ENCODE peak calls at places on chromosome 17, in ten cellular contexts. One of them, this sample, is unnamed.

GRCh38 chr17:13030459-13031305 is 12.9 kb upstream of the ELAC2 start:
- DNase-seq in fibroblast of lung: peak
- DNase-seq in effector memory CD4-positive, alpha-beta T cell: no peak
- DNase-seq in neuronal stem cell: peak
- DNase-seq in ascending aorta: no peak
- DNase-seq in mammary epithelial cell: peak
- DNase-seq in AG10803: peak
- DNase-seq in SK-N-SH: peak
- DNase-seq in left ventricle myocardium inferior: no peak
- DNase-seq in CD8-positive, alpha-beta memory T cell: peak
- DNase-seq in this sample: peak

GRCh38 chr17:6455321-6455705 is 11.1 kb downstream of the PIMREG start:
- DNase-seq in mammary epithelial cell: no peak
- DNase-seq in left ventricle myocardium inferior: no peak
- DNase-seq in CD8-positive, alpha-beta memory T cell: peak
- DNase-seq in ascending aorta: no peak
- DNase-seq in neuronal stem cell: no peak
- DNase-seq in AG10803: no peak
- DNase-seq in fibroblast of lung: peak
- DNase-seq in SK-N-SH: peak
- DNase-seq in effector memory CD4-positive, alpha-beta T cell: no peak
- DNase-seq in this sample: peak

GRCh38 chr17:68634345-68634876 is 33.2 kb upstream of the FAM20A start:
- DNase-seq in SK-N-SH: no peak
- DNase-seq in effector memory CD4-positive, alpha-beta T cell: no peak
- DNase-seq in ascending aorta: no peak
- DNase-seq in mammary epithelial cell: no peak
- DNase-seq in neuronal stem cell: no peak
- DNase-seq in fibroblast of lung: no peak
- DNase-seq in AG10803: no peak
- DNase-seq in left ventricle myocardium inferior: no peak
- DNase-seq in CD8-positive, alpha-beta memory T cell: no peak
- DNase-seq in this sample: no peak

GRCh38 chr17:4436846-4437245 is 3.1 kb downstream of the SPNS3 start:
- DNase-seq in left ventricle myocardium inferior: no peak
- DNase-seq in AG10803: no peak
- DNase-seq in ascending aorta: no peak
- DNase-seq in CD8-positive, alpha-beta memory T cell: no peak
- DNase-seq in mammary epithelial cell: no peak
- DNase-seq in neuronal stem cell: no peak
- DNase-seq in effector memory CD4-positive, alpha-beta T cell: no peak
- DNase-seq in SK-N-SH: no peak
- DNase-seq in fibroblast of lung: no peak
- DNase-seq in this sample: no peak

GRCh38 chr17:7929158-7930029 is at the start of gene KCNAB3:
- DNase-seq in effector memory CD4-positive, alpha-beta T cell: no peak
- DNase-seq in ascending aorta: no peak
- DNase-seq in fibroblast of lung: peak
- DNase-seq in mammary epithelial cell: peak
- DNase-seq in CD8-positive, alpha-beta memory T cell: peak
- DNase-seq in neuronal stem cell: peak
- DNase-seq in AG10803: peak
- DNase-seq in SK-N-SH: peak
- DNase-seq in left ventricle myocardium inferior: peak
- DNase-seq in this sample: peak

GRCh38 chr17:49496183-49496865 is 1.2 kb downstream of the NGFR start:
- DNase-seq in effector memory CD4-positive, alpha-beta T cell: peak
- DNase-seq in CD8-positive, alpha-beta memory T cell: peak
- DNase-seq in ascending aorta: no peak
- DNase-seq in fibroblast of lung: peak
- DNase-seq in left ventricle myocardium inferior: peak
- DNase-seq in neuronal stem cell: peak
- DNase-seq in SK-N-SH: peak
- DNase-seq in mammary epithelial cell: peak
- DNase-seq in AG10803: peak
- DNase-seq in this sample: peak

GRCh38 chr17:65703891-65704290 is 142.4 kb upstream of the AXIN2 start:
- DNase-seq in fibroblast of lung: no peak
- DNase-seq in neuronal stem cell: no peak
- DNase-seq in left ventricle myocardium inferior: no peak
- DNase-seq in mammary epithelial cell: no peak
- DNase-seq in AG10803: no peak
- DNase-seq in ascending aorta: no peak
- DNase-seq in CD8-positive, alpha-beta memory T cell: no peak
- DNase-seq in SK-N-SH: no peak
- DNase-seq in effector memory CD4-positive, alpha-beta T cell: no peak
- DNase-seq in this sample: no peak

GRCh38 chr17:63277629-63278028 is 168.5 kb downstream of the CYB561 start:
- DNase-seq in fibroblast of lung: peak
- DNase-seq in AG10803: no peak
- DNase-seq in SK-N-SH: no peak
- DNase-seq in ascending aorta: no peak
- DNase-seq in effector memory CD4-positive, alpha-beta T cell: no peak
- DNase-seq in CD8-positive, alpha-beta memory T cell: no peak
- DNase-seq in left ventricle myocardium inferior: no peak
- DNase-seq in neuronal stem cell: no peak
- DNase-seq in mammary epithelial cell: no peak
- DNase-seq in this sample: no peak

GRCh38 chr17:76869878-76870714 is 1.9 kb downstream of the MGAT5B start:
- DNase-seq in AG10803: no peak
- DNase-seq in fibroblast of lung: peak
- DNase-seq in neuronal stem cell: no peak
- DNase-seq in mammary epithelial cell: no peak
- DNase-seq in effector memory CD4-positive, alpha-beta T cell: no peak
- DNase-seq in SK-N-SH: no peak
- DNase-seq in CD8-positive, alpha-beta memory T cell: no peak
- DNase-seq in left ventricle myocardium inferior: no peak
- DNase-seq in ascending aorta: no peak
- DNase-seq in this sample: no peak

GRCh38 chr17:33981713-33982601 is 273.1 kb upstream of the CCL2 start:
- DNase-seq in left ventricle myocardium inferior: no peak
- DNase-seq in AG10803: no peak
- DNase-seq in neuronal stem cell: no peak
- DNase-seq in effector memory CD4-positive, alpha-beta T cell: no peak
- DNase-seq in ascending aorta: no peak
- DNase-seq in CD8-positive, alpha-beta memory T cell: no peak
- DNase-seq in mammary epithelial cell: no peak
- DNase-seq in fibroblast of lung: no peak
- DNase-seq in SK-N-SH: no peak
- DNase-seq in this sample: no peak

GRCh38 chr17:44831270-44831770 is 1.2 kb upstream of the GJC1 start:
- DNase-seq in left ventricle myocardium inferior: no peak
- DNase-seq in ascending aorta: no peak
- DNase-seq in fibroblast of lung: no peak
- DNase-seq in SK-N-SH: no peak
- DNase-seq in CD8-positive, alpha-beta memory T cell: no peak
- DNase-seq in mammary epithelial cell: no peak
- DNase-seq in neuronal stem cell: no peak
- DNase-seq in AG10803: no peak
- DNase-seq in effector memory CD4-positive, alpha-beta T cell: no peak
- DNase-seq in this sample: no peak

GRCh38 chr17:57696050-57696449 is 49.0 kb downstream of the CCDC182 start:
- DNase-seq in AG10803: no peak
- DNase-seq in ascending aorta: no peak
- DNase-seq in mammary epithelial cell: no peak
- DNase-seq in effector memory CD4-positive, alpha-beta T cell: no peak
- DNase-seq in CD8-positive, alpha-beta memory T cell: no peak
- DNase-seq in fibroblast of lung: no peak
- DNase-seq in left ventricle myocardium inferior: no peak
- DNase-seq in neuronal stem cell: no peak
- DNase-seq in SK-N-SH: no peak
- DNase-seq in this sample: no peak

GRCh38 chr17:39714234-39714633 is 14.4 kb downstream of the ERBB2 start:
- DNase-seq in neuronal stem cell: no peak
- DNase-seq in mammary epithelial cell: no peak
- DNase-seq in effector memory CD4-positive, alpha-beta T cell: no peak
- DNase-seq in CD8-positive, alpha-beta memory T cell: no peak
- DNase-seq in AG10803: no peak
- DNase-seq in SK-N-SH: no peak
- DNase-seq in ascending aorta: no peak
- DNase-seq in fibroblast of lung: no peak
- DNase-seq in left ventricle myocardium inferior: no peak
- DNase-seq in this sample: no peak

GRCh38 chr17:39716879-39717536 is 13.3 kb downstream of the MIEN1 start:
- DNase-seq in ascending aorta: no peak
- DNase-seq in neuronal stem cell: no peak
- DNase-seq in CD8-positive, alpha-beta memory T cell: no peak
- DNase-seq in effector memory CD4-positive, alpha-beta T cell: no peak
- DNase-seq in fibroblast of lung: no peak
- DNase-seq in left ventricle myocardium inferior: no peak
- DNase-seq in SK-N-SH: no peak
- DNase-seq in mammary epithelial cell: peak
- DNase-seq in AG10803: no peak
- DNase-seq in this sample: no peak

GRCh38 chr17:39717660-39718059 is 12.7 kb downstream of the MIEN1 start:
- DNase-seq in fibroblast of lung: no peak
- DNase-seq in AG10803: no peak
- DNase-seq in neuronal stem cell: no peak
- DNase-seq in SK-N-SH: no peak
- DNase-seq in left ventricle myocardium inferior: no peak
- DNase-seq in mammary epithelial cell: no peak
- DNase-seq in effector memory CD4-positive, alpha-beta T cell: no peak
- DNase-seq in CD8-positive, alpha-beta memory T cell: no peak
- DNase-seq in ascending aorta: no peak
- DNase-seq in this sample: no peak

GRCh38 chr17:39715375-39716072 is 14.8 kb downstream of the MIEN1 start:
- DNase-seq in effector memory CD4-positive, alpha-beta T cell: no peak
- DNase-seq in mammary epithelial cell: no peak
- DNase-seq in left ventricle myocardium inferior: no peak
- DNase-seq in ascending aorta: no peak
- DNase-seq in AG10803: no peak
- DNase-seq in CD8-positive, alpha-beta memory T cell: no peak
- DNase-seq in fibroblast of lung: no peak
- DNase-seq in SK-N-SH: no peak
- DNase-seq in neuronal stem cell: no peak
- DNase-seq in this sample: no peak

DNA sequence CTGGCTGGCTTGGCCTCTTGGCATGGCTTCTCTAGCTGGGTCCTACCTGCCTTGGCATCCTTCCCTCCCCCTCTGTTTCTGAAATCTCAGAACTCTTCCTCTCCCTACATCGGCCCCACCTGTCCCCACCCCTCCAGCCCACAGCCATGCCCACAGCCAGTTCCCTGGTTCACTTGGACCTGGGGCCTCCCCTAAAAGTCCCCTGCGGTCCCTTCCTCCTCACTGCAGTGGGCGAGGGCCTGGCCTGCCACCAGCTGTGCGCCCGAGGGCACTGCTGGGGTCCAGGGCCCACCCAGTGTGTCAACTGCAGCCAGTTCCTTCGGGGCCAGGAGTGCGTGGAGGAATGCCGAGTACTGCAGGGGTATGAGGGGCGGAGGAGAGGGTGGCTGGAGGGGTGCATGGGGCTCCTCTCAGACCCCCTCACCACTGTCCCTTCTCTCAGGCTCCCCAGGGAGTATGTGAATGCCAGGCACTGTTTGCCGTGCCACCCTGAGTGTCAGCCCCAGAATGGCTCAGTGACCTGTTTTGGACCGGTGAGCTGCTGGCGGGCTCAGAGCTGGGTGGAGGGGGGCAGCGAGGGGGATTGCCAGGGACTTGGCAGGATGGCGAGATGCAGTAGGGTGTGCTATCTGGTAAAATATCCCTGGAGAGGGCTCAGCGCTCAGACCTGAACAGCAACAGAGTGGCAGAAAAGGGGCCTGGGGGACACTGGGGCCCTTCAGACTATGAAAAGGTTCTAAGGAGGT is 14.1 kb downstream of the MIEN1 start:
- DNase-seq in SK-N-SH: no peak
- DNase-seq in left ventricle myocardium inferior: peak
- DNase-seq in fibroblast of lung: no peak
- DNase-seq in ascending aorta: no peak
- DNase-seq in CD8-positive, alpha-beta memory T cell: no peak
- DNase-seq in AG10803: no peak
- DNase-seq in neuronal stem cell: no peak
- DNase-seq in mammary epithelial cell: no peak
- DNase-seq in effector memory CD4-positive, alpha-beta T cell: no peak
- DNase-seq in this sample: no peak
- H3K4me3 ChIP-seq in SK-N-SH: no peak
- H3K4me3 ChIP-seq in left ventricle myocardium inferior: peak
- H3K4me3 ChIP-seq in fibroblast of lung: no peak
- H3K4me3 ChIP-seq in ascending aorta: no peak
- H3K4me3 ChIP-seq in CD8-positive, alpha-beta memory T cell: no peak
- H3K4me3 ChIP-seq in AG10803: no peak
- H3K4me3 ChIP-seq in neuronal stem cell: no peak
- H3K4me3 ChIP-seq in mammary epithelial cell: no peak
- H3K4me3 ChIP-seq in effector memory CD4-positive, alpha-beta T cell: no peak
- H3K4me3 ChIP-seq in this sample: no peak

DNA sequence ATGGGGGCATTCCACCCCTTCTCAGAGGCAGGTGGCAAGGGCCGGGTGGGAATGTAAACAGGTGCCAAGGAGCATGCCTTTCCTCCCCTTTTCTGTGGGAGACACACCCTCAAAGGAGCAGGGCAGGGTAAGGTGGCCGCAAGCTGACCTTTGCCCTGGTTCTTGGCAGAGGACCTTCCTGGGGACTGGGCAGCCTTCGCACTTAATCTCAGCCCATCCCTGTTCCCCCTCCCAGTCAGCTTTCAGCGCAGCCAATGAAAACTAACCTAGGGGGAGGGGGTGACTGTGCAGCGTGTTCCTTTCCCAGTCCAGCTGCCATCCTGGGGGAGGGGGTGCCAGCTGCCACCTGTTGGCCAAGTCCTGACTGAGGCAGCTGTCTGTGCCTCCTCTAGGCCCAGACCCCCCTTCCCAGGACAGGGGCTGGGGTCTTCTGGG is 2.8 kb downstream of the TRAF4 start:
- DNase-seq in CD8-positive, alpha-beta memory T cell: no peak
- DNase-seq in mammary epithelial cell: peak
- DNase-seq in AG10803: no peak
- DNase-seq in effector memory CD4-positive, alpha-beta T cell: no peak
- DNase-seq in ascending aorta: no peak
- DNase-seq in fibroblast of lung: no peak
- DNase-seq in left ventricle myocardium inferior: no peak
- DNase-seq in neuronal stem cell: no peak
- DNase-seq in SK-N-SH: no peak
- DNase-seq in this sample: no peak
- H3K4me3 ChIP-seq in CD8-positive, alpha-beta memory T cell: no peak
- H3K4me3 ChIP-seq in mammary epithelial cell: peak
- H3K4me3 ChIP-seq in AG10803: peak
- H3K4me3 ChIP-seq in effector memory CD4-positive, alpha-beta T cell: no peak
- H3K4me3 ChIP-seq in ascending aorta: no peak
- H3K4me3 ChIP-seq in fibroblast of lung: peak
- H3K4me3 ChIP-seq in left ventricle myocardium inferior: no peak
- H3K4me3 ChIP-seq in neuronal stem cell: peak
- H3K4me3 ChIP-seq in SK-N-SH: peak
- H3K4me3 ChIP-seq in this sample: no peak

GRCh38 chr17:17466511-17466910 is 10.3 kb upstream of the MED9 start:
- DNase-seq in ascending aorta: no peak
- DNase-seq in SK-N-SH: no peak
- DNase-seq in AG10803: no peak
- DNase-seq in CD8-positive, alpha-beta memory T cell: no peak
- DNase-seq in mammary epithelial cell: no peak
- DNase-seq in effector memory CD4-positive, alpha-beta T cell: no peak
- DNase-seq in left ventricle myocardium inferior: no peak
- DNase-seq in fibroblast of lung: no peak
- DNase-seq in neuronal stem cell: no peak
- DNase-seq in this sample: no peak
- H3K4me3 ChIP-seq in ascending aorta: no peak
- H3K4me3 ChIP-seq in SK-N-SH: no peak
- H3K4me3 ChIP-seq in AG10803: no peak
- H3K4me3 ChIP-seq in CD8-positive, alpha-beta memory T cell: no peak
- H3K4me3 ChIP-seq in mammary epithelial cell: no peak
- H3K4me3 ChIP-seq in effector memory CD4-positive, alpha-beta T cell: no peak
- H3K4me3 ChIP-seq in left ventricle myocardium inferior: no peak
- H3K4me3 ChIP-seq in fibroblast of lung: no peak
- H3K4me3 ChIP-seq in neuronal stem cell: no peak
- H3K4me3 ChIP-seq in this sample: no peak

GRCh38 chr17:38881600-38882191 is 11.8 kb downstream of the LASP1 start:
- DNase-seq in ascending aorta: no peak
- DNase-seq in fibroblast of lung: peak
- DNase-seq in SK-N-SH: peak
- DNase-seq in effector memory CD4-positive, alpha-beta T cell: no peak
- DNase-seq in neuronal stem cell: no peak
- DNase-seq in AG10803: peak
- DNase-seq in mammary epithelial cell: no peak
- DNase-seq in left ventricle myocardium inferior: peak
- DNase-seq in CD8-positive, alpha-beta memory T cell: no peak
- DNase-seq in this sample: no peak
- H3K4me3 ChIP-seq in ascending aorta: no peak
- H3K4me3 ChIP-seq in fibroblast of lung: peak
- H3K4me3 ChIP-seq in SK-N-SH: no peak
- H3K4me3 ChIP-seq in effector memory CD4-positive, alpha-beta T cell: no peak
- H3K4me3 ChIP-seq in neuronal stem cell: no peak
- H3K4me3 ChIP-seq in AG10803: no peak
- H3K4me3 ChIP-seq in mammary epithelial cell: no peak
- H3K4me3 ChIP-seq in left ventricle myocardium inferior: peak
- H3K4me3 ChIP-seq in CD8-positive, alpha-beta memory T cell: no peak
- H3K4me3 ChIP-seq in this sample: no peak